ENCODE peak calls at places on chromosomes 7 and 10, in nine cellular contexts. Z is astrocyte of the spinal cord, E is astrocyte, O is heart left ventricle, L is transverse colon, N is neural progenitor cell, R is fibroblast of mammary gland, Y is HFF-Myc, D is SK-N-SH. F is an unnamed sample.

GRCh38 chr10:50325449-50326188 is 74.3 kb upstream of the ASAH2 start:
- DNase-seq in Z (peak; percentile 97), E (peak; percentile 99), O (peak; percentile 70), L (peak; percentile 22), N (no peak), R (peak; percentile 98), Y (peak; percentile 92), D (no peak), F (peak; percentile 94)

GRCh38 chr10:25064401-25064800 is 48.0 kb downstream of the THNSL1 start:
- DNase-seq in Z (no peak), E (no peak), O (no peak), L (no peak), N (no peak), R (no peak), Y (no peak), D (no peak), F (no peak)

GRCh38 chr7:22667562-22668239 is 59.3 kb upstream of the IL6 start:
- DNase-seq in Z (peak; percentile 72), E (peak; percentile 84), O (no peak), L (no peak), N (no peak), R (peak; percentile 84), Y (peak; percentile 35), D (no peak), F (peak; percentile 79)

GRCh38 chr7:84102213-84102612 is 92.4 kb downstream of the SEMA3A start:
- DNase-seq in Z (no peak), E (no peak), O (no peak), L (no peak), N (no peak), R (peak; percentile 71), Y (no peak), D (no peak), F (no peak)

GRCh38 chr7:151705744-151706567 is 171.0 kb downstream of the PRKAG2 start:
- DNase-seq in Z (no peak), E (peak; percentile 47), O (peak; percentile 38), L (peak; percentile 32), N (peak; percentile 74), R (peak; percentile 57), Y (no peak), D (peak; percentile 85), F (peak; percentile 40)

GRCh38 chr7:51290702-51291290 is 25.8 kb downstream of the COBL start:
- DNase-seq in Z (no peak), E (no peak), O (no peak), L (peak; percentile 49), N (no peak), R (no peak), Y (no peak), D (no peak), F (no peak)

GRCh38 chr7:121546632-121547340 is 150.7 kb upstream of the FAM3C start:
- DNase-seq in Z (no peak), E (no peak), O (no peak), L (no peak), N (no peak), R (no peak), Y (no peak), D (no peak), F (peak; percentile 4)

GRCh38 chr7:102450242-102450641 is 14.4 kb downstream of the ALKBH4 start:
- DNase-seq in Z (no peak), E (no peak), O (no peak), L (peak; percentile 48), N (no peak), R (no peak), Y (no peak), D (no peak), F (no peak)

GRCh38 chr7:45176091-45176490 is 18.5 kb downstream of the RAMP3 start:
- DNase-seq in Z (no peak), E (no peak), O (no peak), L (no peak), N (no peak), R (no peak), Y (no peak), D (no peak), F (no peak)

GRCh38 chr10:125157473-125157865 is 2.9 kb downstream of the CTBP2 start:
- DNase-seq in Z (peak; percentile 21), E (no peak), O (no peak), L (no peak), N (no peak), R (no peak), Y (no peak), D (no peak), F (peak; percentile 33)

DNA sequence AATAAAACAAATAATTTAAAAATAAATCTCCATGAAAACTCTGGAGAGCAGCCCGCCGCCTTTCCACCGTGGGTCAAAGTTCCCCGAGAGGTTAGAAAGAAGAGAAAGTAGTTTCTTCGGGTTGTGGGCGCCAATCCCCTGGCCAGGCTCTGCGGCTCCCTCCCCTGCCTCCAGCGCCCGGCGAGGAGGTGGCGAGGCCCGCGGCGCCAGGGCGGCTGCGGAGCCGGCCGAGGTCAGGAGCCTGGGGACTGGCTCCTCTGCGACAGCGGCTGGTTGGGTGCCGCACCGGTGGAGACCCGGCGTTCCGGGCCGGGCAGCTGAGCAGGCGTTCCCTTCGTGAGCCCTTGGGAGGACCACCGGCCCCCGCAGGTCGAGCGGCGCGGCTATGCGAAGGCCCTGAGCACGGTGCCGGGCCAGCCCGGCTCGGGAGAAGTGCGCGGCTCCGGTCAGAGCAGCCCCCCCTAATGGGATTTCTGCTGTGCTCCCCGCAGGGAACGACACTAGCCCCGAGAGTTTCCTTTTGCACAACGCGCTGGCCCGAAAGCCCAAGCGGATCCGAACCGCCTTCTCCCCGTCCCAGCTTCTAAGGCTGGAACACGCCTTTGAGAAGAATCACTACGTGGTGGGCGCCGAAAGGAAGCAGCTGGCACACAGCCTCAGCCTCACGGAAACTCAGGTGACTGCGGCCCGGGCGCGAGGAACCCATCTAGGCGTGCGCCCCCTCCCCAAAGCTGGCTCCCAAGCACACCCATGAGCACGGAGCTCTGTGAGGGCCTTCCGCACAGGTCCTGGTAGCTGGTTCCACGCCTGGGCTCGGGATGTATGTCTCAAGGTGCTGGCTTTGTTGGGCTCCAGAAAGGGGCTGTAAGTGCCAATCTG is 2.8 kb downstream of the EMX2 start:
- DNase-seq in Z (no peak), E (no peak), O (no peak), L (no peak), N (peak; percentile 65), R (no peak), Y (no peak), D (no peak), F (no peak)
- H3K4me3 ChIP-seq in Z (no peak overlapping the region), E (peak overlapping the region; percentile 50), O (peak overlapping the region; percentile 53), L (peak overlapping the region; percentile 39), N (peak overlapping the region; percentile 83), R (peak overlapping the region; percentile 62), Y (no peak overlapping the region), D (peak overlapping the region; percentile 0), F (peak overlapping the region; percentile 57)

GRCh38 chr7:129052441-129052840 is 2.5 kb downstream of the TNPO3 start:
- DNase-seq in Z (no peak), E (no peak), O (no peak), L (no peak), N (no peak), R (no peak), Y (no peak), D (no peak), F (no peak)

GRCh38 chr7:129055294-129055816 is 444 bp upstream of the TNPO3 start:
- DNase-seq in Z (no peak), E (no peak), O (no peak), L (no peak), N (no peak), R (no peak), Y (no peak), D (no peak), F (no peak)

GRCh38 chr7:129055861-129056464 is 1.1 kb upstream of the TNPO3 start:
- DNase-seq in Z (no peak), E (no peak), O (no peak), L (no peak), N (no peak), R (no peak), Y (no peak), D (no peak), F (no peak)

GRCh38 chr7:129053938-129054437 is 923 bp downstream of the TNPO3 start:
- DNase-seq in Z (peak; percentile 31), E (peak; percentile 18), O (no peak), L (no peak), N (no peak), R (peak; percentile 38), Y (no peak), D (no peak), F (peak; percentile 10)

GRCh38 chr7:129054438-129055293 is at the start of gene TNPO3:
- DNase-seq in Z (peak; percentile 91), E (peak; percentile 82), O (peak; percentile 95), L (peak; percentile 96), N (peak; percentile 95), R (peak; percentile 87), Y (peak; percentile 73), D (peak; percentile 97), F (peak; percentile 85)
- TF ChIP-seq CTCF in Z (no peak), E (no peak), O (no peak), L (peak; percentile 19), N (peak; percentile 28), R (no peak), Y (no peak), D (no peak), F (no peak)

DNA sequence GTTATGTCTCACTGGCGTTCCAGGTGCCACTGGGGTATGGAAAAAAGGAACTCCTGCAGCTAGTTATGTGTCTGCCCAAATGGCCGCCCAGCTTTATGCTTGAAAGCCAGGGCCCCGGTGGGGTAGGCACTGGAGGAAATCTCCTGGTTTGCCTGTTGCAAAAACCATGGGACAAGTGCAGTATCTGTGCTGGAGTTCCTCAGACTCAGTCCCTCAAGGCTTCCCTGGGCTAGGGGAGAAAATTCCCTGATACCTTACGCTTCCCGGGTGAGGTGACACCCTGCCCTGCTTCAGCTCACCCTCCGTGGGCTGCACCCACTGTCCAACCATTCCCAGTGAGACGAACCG is 90.3 kb upstream of the CDK6 start:
- DNase-seq in Z (no peak), E (no peak), O (no peak), L (no peak), N (no peak), R (no peak), Y (no peak), D (no peak), F (no peak)
- H3K4me3 ChIP-seq in Z (no peak overlapping the region), E (no peak overlapping the region), O (no peak overlapping the region), L (no peak overlapping the region), N (no peak overlapping the region), R (no peak overlapping the region), Y (no peak overlapping the region), D (no peak overlapping the region), F (no peak overlapping the region)

DNA sequence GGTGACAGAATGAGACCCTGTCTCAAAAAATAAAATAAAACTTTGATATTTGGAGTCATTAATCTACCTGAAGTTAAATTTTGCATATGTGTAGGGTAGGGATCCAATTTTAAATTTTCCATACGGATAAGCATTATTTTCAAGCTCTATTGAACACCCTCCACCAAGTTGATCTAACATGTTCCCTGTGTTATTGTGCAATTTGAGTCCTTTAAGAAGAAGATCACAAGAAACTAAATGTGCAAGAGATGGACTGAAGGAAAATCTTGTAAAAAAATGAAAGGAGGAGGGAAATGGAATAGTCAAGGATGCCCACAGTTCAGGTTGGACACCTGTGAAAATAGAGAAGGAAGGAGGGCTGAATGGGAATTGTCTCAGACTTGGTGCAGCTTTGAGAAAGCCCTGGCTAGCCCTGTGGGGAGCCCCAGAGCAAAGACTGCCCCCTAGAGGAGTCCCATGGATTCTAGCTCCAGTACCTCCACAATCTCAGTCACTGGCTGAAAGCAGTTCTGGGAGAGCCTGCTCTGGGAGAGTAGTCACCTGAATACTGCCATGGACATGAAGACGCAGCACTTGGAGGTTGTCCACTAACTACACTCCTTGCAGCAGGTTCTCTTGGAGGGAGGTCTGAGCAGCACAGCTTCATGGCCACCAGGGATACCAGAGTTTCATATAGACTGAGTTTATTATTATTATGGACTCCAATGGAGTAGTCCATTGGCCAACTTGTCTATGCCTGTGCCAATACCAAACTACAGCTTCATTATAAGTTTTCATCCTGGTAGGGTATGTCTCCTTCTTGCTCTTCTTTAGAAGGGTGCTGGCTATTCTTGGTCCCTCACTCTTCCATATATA is 5.7 kb upstream of the TIAL1 start:
- DNase-seq in Z (no peak), E (no peak), O (no peak), L (peak; percentile 37), N (peak; percentile 49), R (peak; percentile 25), Y (no peak), D (no peak), F (no peak)
- TF ChIP-seq CTCF in Z (peak; percentile 59), E (no peak), O (peak; percentile 44), L (peak; percentile 19), N (peak; percentile 54), R (peak; percentile 70), Y (peak; percentile 69), D (peak; percentile 47), F (peak; percentile 64)